ENCODE peak calls at places on chromosomes 6 and 20, in nine cellular contexts. R is sigmoid colon, L is endothelial cell of umbilical vein, X is upper lobe of left lung, B is suprapubic skin, Q is GM23338, M is transverse colon, F is HCT116, G is HepG2. I is an unnamed sample. For H3K4me1, the result is how much of the 10 kb centered on the place peaks cover.

GRCh38 chr20:33812673-33813462 is 1.7 kb downstream of the CHMP4B start:
- DNase-seq in M (no peak), R (no peak), L (peak), X (no peak), F (no peak), G (peak), B (no peak), Q (peak), I (no peak)

GRCh38 chr20:2809690-2810089 is 5.1 kb upstream of the C20orf141 start:
- DNase-seq in R (no peak), G (no peak), B (no peak), Q (no peak), M (no peak), L (no peak), F (no peak), X (no peak), I (no peak)

GRCh38 chr20:63233924-63234323 is 1.8 kb upstream of the BIRC7 start:
- DNase-seq in G (no peak), F (no peak), M (no peak), X (peak), L (no peak), Q (no peak), B (no peak), R (no peak), I (no peak)

GRCh38 chr6:118281291-118281690 is 266.8 kb upstream of the PLN start:
- DNase-seq in X (no peak), M (no peak), L (no peak), R (no peak), B (no peak), Q (peak), G (peak), F (no peak), I (no peak)

GRCh38 chr6:165770430-165771082 is 107.5 kb upstream of the PDE10A start:
- DNase-seq in B (no peak), R (no peak), Q (peak), G (no peak), X (peak), L (no peak), M (no peak), F (no peak), I (no peak)

GRCh38 chr6:21164768-21165326 is 428.7 kb upstream of the SOX4 start:
- DNase-seq in R (no peak), M (no peak), B (no peak), F (peak), L (peak), G (no peak), Q (no peak), X (no peak), I (no peak)

GRCh38 chr6:166525567-166525966 is 60.9 kb downstream of the RAMACL start:
- DNase-seq in M (no peak), Q (no peak), X (no peak), F (no peak), G (no peak), L (no peak), R (no peak), B (no peak), I (no peak)

GRCh38 chr20:61710108-61710507 is 355.6 kb downstream of the TAF4 start:
- DNase-seq in B (no peak), F (no peak), M (no peak), Q (no peak), L (no peak), G (no peak), R (no peak), X (no peak), I (no peak)

GRCh38 chr20:49877254-49877990 is 37.9 kb downstream of the SPATA2 start:
- DNase-seq in G (no peak), F (no peak), X (no peak), B (no peak), M (no peak), R (peak), L (no peak), Q (no peak), I (no peak)

GRCh38 chr6:136582702-136583471 is 32.7 kb upstream of the MAP7 start:
- DNase-seq in L (peak), X (no peak), R (no peak), B (no peak), Q (peak), F (peak), G (peak), M (no peak), I (no peak)

GRCh38 chr6:33080127-33081089 is 4.6 kb downstream of the HLA-DPB1 start:
- DNase-seq in Q (peak), M (peak), F (no peak), X (peak), R (peak), L (peak), B (peak), G (no peak), I (peak)

DNA sequence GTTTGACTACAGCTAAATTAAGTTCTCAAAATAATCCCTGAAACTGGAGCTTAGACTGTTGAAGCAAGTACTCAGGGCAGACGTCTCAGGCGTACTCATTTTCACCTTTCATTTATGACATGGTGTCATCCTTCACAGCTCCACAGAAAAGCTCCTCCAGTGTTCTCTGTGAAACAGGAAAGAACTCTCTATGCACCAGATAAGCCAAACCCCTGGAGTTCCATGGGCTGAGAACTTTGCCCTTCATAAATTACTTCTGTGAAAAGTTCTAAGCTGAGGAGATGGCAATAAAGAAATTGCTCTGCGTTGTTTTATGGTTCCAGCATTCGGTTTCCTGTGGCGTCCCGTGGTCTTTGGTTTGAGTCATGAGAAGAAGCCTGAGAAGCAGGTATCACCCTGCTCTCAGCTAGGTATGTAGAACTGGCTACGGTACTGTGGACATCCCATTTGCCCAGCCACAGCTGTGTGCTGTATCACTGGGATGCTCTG is 20.2 kb upstream of the RREB1 start:
- DNase-seq in G (no peak), B (no peak), X (no peak), Q (no peak), L (no peak), M (peak), R (no peak), F (no peak), I (no peak)
- H3K4me3 ChIP-seq in G (no peak), B (peak), X (no peak), Q (peak), L (no peak), M (peak), R (no peak), F (no peak), I (no peak)

DNA sequence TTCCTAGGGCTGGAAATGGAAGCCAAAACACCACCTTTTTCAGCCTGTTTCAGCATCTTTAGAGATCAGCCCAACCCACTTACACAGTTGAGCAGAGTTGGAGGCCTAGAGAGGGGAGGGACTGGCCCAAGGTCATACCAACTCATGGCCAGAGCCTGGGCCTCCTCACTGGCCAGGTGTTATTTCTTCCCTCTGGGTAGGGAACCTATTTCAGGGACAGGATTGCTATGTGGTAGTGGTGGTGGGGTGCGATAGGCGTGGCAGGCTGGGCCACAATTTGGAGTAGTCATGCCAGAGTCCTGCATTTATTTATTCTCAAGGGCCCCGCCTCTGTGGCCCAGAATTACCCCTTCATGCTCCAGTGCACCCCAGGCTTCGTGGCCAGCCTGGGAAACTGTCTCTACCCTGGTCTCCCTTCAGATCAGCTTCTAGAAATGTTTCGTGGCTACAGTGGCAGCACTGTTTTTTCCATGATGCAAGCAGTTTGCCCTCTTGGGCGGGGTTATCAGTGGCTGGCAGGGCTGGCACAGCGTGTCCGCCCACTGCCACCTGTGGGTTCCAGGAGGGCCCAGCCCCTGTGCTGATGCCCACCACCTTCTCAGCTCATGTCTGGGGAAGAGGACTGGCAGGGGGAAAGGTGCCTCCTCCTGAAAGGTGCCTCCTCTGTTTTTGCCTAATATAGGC is 6.2 kb downstream of the VEGFA start:
- DNase-seq in X (no peak), B (no peak), F (no peak), G (no peak), Q (no peak), L (no peak), M (no peak), R (peak), I (no peak)
- TF ChIP-seq POLR2AphosphoS5 in X (no peak), B (no peak), F (peak), G (peak), Q (no peak), L (no peak), M (no peak), R (no peak), I (no peak)

GRCh38 chr20:25032478-25033183 is 25.3 kb downstream of the ACSS1 start:
- DNase-seq in B (no peak), X (no peak), M (peak), G (peak), L (no peak), Q (peak), R (peak), F (no peak), I (peak)

GRCh38 chr20:25031241-25031640 is 26.7 kb downstream of the ACSS1 start:
- DNase-seq in R (no peak), B (no peak), X (no peak), F (no peak), M (no peak), Q (no peak), G (no peak), L (no peak), I (no peak)

GRCh38 chr20:25033250-25033940 is 24.5 kb downstream of the ACSS1 start:
- DNase-seq in B (no peak), F (no peak), R (no peak), L (peak), G (no peak), Q (no peak), M (no peak), X (no peak), I (no peak)

GRCh38 chr20:25030649-25031026 is 27.3 kb downstream of the ACSS1 start:
- DNase-seq in M (no peak), X (no peak), L (no peak), G (no peak), F (no peak), Q (no peak), B (no peak), R (no peak), I (no peak)

DNA sequence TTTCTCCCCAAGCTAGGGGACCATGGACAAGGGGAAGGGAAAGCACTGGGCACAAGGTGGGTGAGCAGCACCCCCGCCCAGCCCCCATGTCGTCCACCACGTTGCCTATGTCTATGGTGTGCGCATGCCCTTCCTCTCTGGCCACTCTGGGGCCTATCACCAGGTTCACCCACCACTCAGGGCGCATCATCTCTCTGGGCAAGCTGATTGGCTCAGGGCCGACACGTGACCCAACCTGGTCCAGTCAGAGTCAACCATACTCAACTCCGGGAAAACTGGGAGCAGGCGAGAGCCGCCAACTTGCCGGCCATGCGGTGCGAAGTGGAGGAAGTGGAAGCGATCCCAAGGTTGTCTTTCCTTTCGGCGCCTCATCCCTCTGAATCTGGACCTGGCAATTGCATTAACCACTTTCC is 25.9 kb downstream of the ACSS1 start:
- DNase-seq in Q (peak), M (no peak), G (no peak), R (no peak), L (no peak), X (no peak), F (no peak), B (no peak), I (no peak)
- H3K4me1 ChIP-seq in Q (under half), M (under half), G (half or more), R (under half), L (under half), X (under half), F (under half), B (under half), I (under half)

DNA sequence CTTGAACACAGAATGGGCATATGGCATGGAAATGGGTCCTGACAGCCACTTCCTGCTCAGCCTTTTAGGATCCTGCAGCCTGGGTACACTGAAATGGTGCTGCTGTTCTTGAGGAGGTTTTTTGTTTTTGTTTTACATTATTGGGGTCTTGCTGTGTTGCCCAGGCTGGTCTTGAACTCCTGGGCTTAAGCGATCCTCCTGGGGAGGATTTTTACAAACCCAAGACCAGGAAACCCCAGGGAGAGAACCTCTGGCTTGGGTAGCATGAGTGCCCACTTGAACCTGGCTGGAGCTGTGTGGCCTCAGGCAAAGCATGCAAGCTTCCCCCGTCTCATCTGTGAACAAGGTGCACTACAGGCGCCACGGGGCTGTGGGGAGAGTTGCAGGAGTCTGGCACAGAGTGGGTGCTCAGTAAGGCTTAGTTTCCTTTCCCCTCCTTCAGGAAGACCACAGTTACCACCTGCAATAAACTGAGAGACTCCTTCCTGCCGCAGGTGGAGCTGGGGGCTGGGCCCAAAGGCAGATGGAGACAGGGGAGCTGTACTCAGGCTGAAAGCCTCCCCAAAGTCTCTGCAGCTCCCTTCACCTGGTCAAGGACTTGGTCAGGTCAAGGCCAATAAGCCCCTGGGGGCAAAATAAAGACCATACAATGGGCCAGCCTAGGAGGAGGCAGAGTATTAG is 1.8 kb downstream of the SLA2 start:
- DNase-seq in M (peak), G (no peak), Q (no peak), B (no peak), L (no peak), F (no peak), R (no peak), X (no peak), I (no peak)
- H3K4me3 ChIP-seq in M (peak), G (no peak), Q (no peak), B (no peak), L (no peak), F (no peak), R (no peak), X (no peak), I (no peak)

GRCh38 chr6:15786846-15787245 is 124.0 kb upstream of the DTNBP1 start:
- DNase-seq in L (no peak), B (no peak), Q (no peak), X (no peak), G (no peak), F (no peak), R (no peak), M (no peak), I (no peak)
- TF ChIP-seq POLR2AphosphoS5 in L (no peak), B (no peak), Q (no peak), X (no peak), G (no peak), F (no peak), R (no peak), M (no peak), I (no peak)

GRCh38 chr6:84456803-84457202 is 229.4 kb upstream of the CEP162 start:
- DNase-seq in F (no peak), L (no peak), B (no peak), R (no peak), M (no peak), X (no peak), G (no peak), Q (no peak), I (no peak)
- H3K4me1 ChIP-seq in F (under half), L (under half), B (under half), R (under half), M (under half), X (under half), G (under half), Q (under half), I (under half)

GRCh38 chr6:34204693-34205092 is 32.0 kb upstream of the HMGA1 start:
- DNase-seq in G (no peak), L (no peak), F (no peak), R (no peak), M (no peak), B (no peak), Q (no peak), X (no peak), I (no peak)
- H3K4me3 ChIP-seq in G (no peak), L (no peak), F (no peak), R (no peak), M (no peak), B (no peak), Q (no peak), X (no peak), I (no peak)

GRCh38 chr20:38434770-38435554 is at the start of gene SNHG17:
- DNase-seq in L (peak), F (peak), G (peak), R (peak), Q (peak), M (peak), B (peak), X (peak), I (peak)

GRCh38 chr20:38433304-38433972 is 1.7 kb downstream of the SNHG17 start:
- DNase-seq in X (no peak), G (no peak), R (no peak), F (no peak), B (no peak), Q (no peak), M (no peak), L (no peak), I (no peak)

GRCh38 chr20:38434310-38434741 is 802 bp downstream of the SNHG17 start:
- DNase-seq in R (no peak), Q (peak), B (no peak), F (no peak), L (peak), G (no peak), M (no peak), X (peak), I (no peak)

GRCh38 chr20:38430679-38431325 is 4.3 kb downstream of the SNHG17 start:
- DNase-seq in R (no peak), X (no peak), Q (no peak), M (no peak), G (no peak), F (no peak), B (no peak), L (no peak), I (no peak)

DNA sequence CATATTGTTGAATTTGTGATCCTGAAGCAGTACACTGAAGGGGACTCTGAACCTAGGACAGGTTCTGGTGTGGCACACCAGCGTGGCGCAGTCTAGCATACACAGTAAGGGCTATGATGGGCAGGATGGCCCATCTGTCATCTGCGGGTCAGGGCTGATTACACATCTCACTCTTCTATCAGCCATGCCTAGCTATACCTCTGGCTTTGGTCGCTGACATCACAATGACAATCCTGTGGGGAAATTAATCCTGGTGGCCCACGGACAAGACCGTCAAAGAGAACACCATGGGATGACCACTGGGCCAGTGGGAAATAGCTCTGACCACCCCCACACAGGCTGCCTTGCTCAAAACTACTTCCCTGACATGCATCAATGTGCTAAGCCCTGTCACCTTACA is 2.8 kb downstream of the SNHG17 start:
- DNase-seq in L (no peak), B (no peak), Q (no peak), G (no peak), F (no peak), X (no peak), M (no peak), R (no peak), I (no peak)
- TF ChIP-seq POLR2AphosphoS5 in L (no peak), B (no peak), Q (no peak), G (peak), F (no peak), X (no peak), M (no peak), R (no peak), I (no peak)

I was measured in breast epithelium.